ENCODE peak calls at places on chromosome 21, in four cellular contexts. Y is activated CD4-positive, alpha-beta T cell treated with anti-CD3 and anti-CD28 coated beads for 4 hours; U is stimulated activated CD4-positive, alpha-beta T cell treated with anti-CD3 and anti-CD28 coated beads, Interleukin-2, amount 100 ng/mL, for 24 hours; C is DMS153. E is an unnamed sample.

GRCh38 chr21:18725653-18726052 is 322.1 kb upstream of the TMPRSS15 start:
- DNase-seq in U (no peak), Y (no peak), C (no peak), E (no peak)

GRCh38 chr21:38291875-38292274 is 35.1 kb downstream of the KCNJ15 start:
- DNase-seq in Y (no peak), C (no peak), U (no peak), E (no peak)

GRCh38 chr21:29208666-29209059 is 78.2 kb downstream of the MAP3K7CL start:
- DNase-seq in C (no peak), Y (no peak), U (no peak), E (no peak)

GRCh38 chr21:36487641-36488307 is 7.9 kb upstream of the CLDN14 start:
- DNase-seq in U (no peak), C (peak), Y (no peak), E (no peak)

GRCh38 chr21:17712887-17713286 is 100.2 kb upstream of the BTG3 start:
- DNase-seq in Y (no peak), C (no peak), U (no peak), E (no peak)

GRCh38 chr21:45320991-45321656 is 33.4 kb upstream of the POFUT2 start:
- DNase-seq in C (no peak), Y (no peak), U (no peak), E (peak)

GRCh38 chr21:42663860-42664535 is 10.6 kb downstream of the PDE9A start:
- DNase-seq in C (no peak), Y (no peak), U (no peak), E (no peak)

GRCh38 chr21:37936010-37936785 is 19.9 kb upstream of the KCNJ6 start:
- DNase-seq in C (no peak), Y (no peak), U (no peak), E (no peak)

GRCh38 chr21:44984792-44985440 is 45.1 kb downstream of the SLX9 start:
- DNase-seq in U (no peak), C (no peak), Y (no peak), E (no peak)

GRCh38 chr21:26811031-26811430 is 34.2 kb downstream of the ADAMTS1 start:
- DNase-seq in U (no peak), Y (no peak), C (no peak), E (no peak)

GRCh38 chr21:19246018-19246417 is 842.4 kb upstream of the TMPRSS15 start:
- DNase-seq in Y (no peak), C (no peak), U (no peak), E (no peak)

GRCh38 chr21:38346286-38346685 is 89.5 kb downstream of the KCNJ15 start:
- DNase-seq in Y (no peak), U (no peak), C (peak), E (no peak)

GRCh38 chr21:15159382-15160020 is 94.7 kb upstream of the NRIP1 start:
- DNase-seq in U (no peak), Y (no peak), C (no peak), E (no peak)

GRCh38 chr21:39353295-39353694 is 4.4 kb upstream of the HMGN1 start:
- DNase-seq in C (no peak), Y (no peak), U (no peak), E (no peak)

GRCh38 chr21:38759286-38759872 is 46.4 kb upstream of the ETS2 start:
- DNase-seq in C (no peak), U (no peak), Y (no peak), E (no peak)

GRCh38 chr21:32137266-32137665 is 141.6 kb downstream of the MIS18A start:
- DNase-seq in Y (no peak), C (peak), U (no peak), E (no peak)

E was measured in mesothelial cell of epicardium.